ENCODE peak calls at places on chromosomes 2 and 18, in seven cellular contexts. K is cortex of kidney, Z is EH, I is PC-3, F is activated gamma-delta T cell treated with Interleukin-2 at 50 U/mL for 16 hours, J is NCI-H345, H is amniotic stem cell. R is an unnamed sample.

GRCh38 chr2:239222346-239223028 is 178.3 kb downstream of the HDAC4 start:
- DNase-seq in K (no peak), Z (peak), I (no peak), F (no peak), J (no peak), H (no peak), R (no peak)

GRCh38 chr18:54630963-54631362 is 39.9 kb downstream of the DYNAP start:
- DNase-seq in K (no peak), Z (no peak), I (no peak), F (no peak), J (no peak), H (no peak), R (no peak)

GRCh38 chr2:210792000-210792399 is 235.6 kb downstream of the CPS1 start:
- DNase-seq in K (no peak), Z (no peak), I (no peak), F (no peak), J (no peak), H (no peak), R (no peak)

GRCh38 chr2:221791840-221792239 is 219.7 kb upstream of the EPHA4 start:
- DNase-seq in K (no peak), Z (no peak), I (peak), F (no peak), J (no peak), H (no peak), R (peak)

GRCh38 chr2:63790491-63790890 is 51.2 kb upstream of the UGP2 start:
- DNase-seq in K (no peak), Z (no peak), I (no peak), F (no peak), J (no peak), H (no peak), R (peak)

GRCh38 chr2:20217041-20217970 is 7.6 kb downstream of the SDC1 start:
- DNase-seq in K (no peak), Z (no peak), I (peak), F (no peak), J (no peak), H (no peak), R (peak)

GRCh38 chr2:74849228-74849892 is 15.4 kb downstream of the HK2 start:
- DNase-seq in K (no peak), Z (peak), I (peak), F (peak), J (no peak), H (no peak), R (no peak)

GRCh38 chr2:121906170-121906569 is 150.7 kb downstream of the TSN start:
- DNase-seq in K (no peak), Z (no peak), I (no peak), F (no peak), J (no peak), H (no peak), R (no peak)

GRCh38 chr2:43218550-43219382 is 7.6 kb downstream of the ZFP36L2 start:
- DNase-seq in K (no peak), Z (no peak), I (peak), F (peak), J (no peak), H (no peak), R (peak)

GRCh38 chr18:34153711-34154110 is 71.0 kb downstream of the NOL4 start:
- DNase-seq in K (no peak), Z (no peak), I (peak), F (no peak), J (no peak), H (no peak), R (peak)

GRCh38 chr2:65377556-65378307 is 54.7 kb downstream of the SPRED2 start:
- DNase-seq in K (no peak), Z (peak), I (peak), F (no peak), J (no peak), H (peak), R (peak)

GRCh38 chr2:34242741-34243123 is 643.6 kb upstream of the FAM98A start:
- DNase-seq in K (no peak), Z (no peak), I (no peak), F (no peak), J (no peak), H (no peak), R (peak)

GRCh38 chr18:55524353-55525123 is 63.5 kb downstream of the TCF4 start:
- DNase-seq in K (no peak), Z (no peak), I (no peak), F (no peak), J (no peak), H (no peak), R (no peak)

GRCh38 chr2:229714736-229715541 is 584 bp upstream of the DNER start:
- DNase-seq in K (no peak), Z (peak), I (peak), F (peak), J (peak), H (peak), R (peak)

GRCh38 chr2:172339431-172340010 is 87.9 kb upstream of the ITGA6 start:
- DNase-seq in K (no peak), Z (peak), I (no peak), F (no peak), J (no peak), H (no peak), R (peak)

GRCh38 chr18:57035590-57035989 is 111.3 kb upstream of the BOD1L2 start:
- DNase-seq in K (no peak), Z (no peak), I (no peak), F (no peak), J (no peak), H (no peak), R (no peak)

GRCh38 chr2:69466728-69467127 is 29.5 kb upstream of the NFU1 start:
- DNase-seq in K (no peak), Z (peak), I (no peak), F (no peak), J (no peak), H (no peak), R (peak)

GRCh38 chr18:8890957-8891464 is 185.7 kb downstream of the MTCL1 start:
- DNase-seq in K (no peak), Z (peak), I (peak), F (no peak), J (no peak), H (peak), R (peak)

GRCh38 chr2:169348321-169349002 is 13.9 kb downstream of the LRP2 start:
- DNase-seq in K (no peak), Z (no peak), I (no peak), F (no peak), J (peak), H (no peak), R (no peak)

GRCh38 chr2:206845877-206846276 is 80.5 kb downstream of the FASTKD2 start:
- DNase-seq in K (no peak), Z (no peak), I (no peak), F (no peak), J (no peak), H (no peak), R (no peak)

GRCh38 chr18:42092848-42093247 is 137.8 kb downstream of the PIK3C3 start:
- DNase-seq in K (no peak), Z (no peak), I (no peak), F (no peak), J (no peak), H (no peak), R (no peak)